ENCODE peak calls at places on chromosomes 11 and 22, in five cellular contexts. E is heart left ventricle, N is A549, X is spleen, B is IMR-90. F is an unnamed sample.
A peak's percentile ranks its signal among the peaks of the same experiment; 100 is the strongest.

GRCh38 chr11:36186340-36186739 is 102.9 kb downstream of the COMMD9 start:
- DNase-seq in E (no peak), N (no peak), X (no peak), B (peak; percentile 87), F (no peak)

GRCh38 chr11:69574383-69575255 is 66.3 kb upstream of the CCND1 start:
- DNase-seq in E (no peak), N (no peak), X (no peak), B (no peak), F (no peak)

GRCh38 chr11:87573708-87574107 is 536.0 kb downstream of the TMEM135 start:
- DNase-seq in E (no peak), N (no peak), X (no peak), B (no peak), F (no peak)

GRCh38 chr11:12531681-12532080 is 142.5 kb upstream of the TEAD1 start:
- DNase-seq in E (no peak), N (no peak), X (no peak), B (peak; percentile 72), F (no peak)

GRCh38 chr11:134578807-134579708 is 167.0 kb upstream of the B3GAT1 start:
- DNase-seq in E (no peak), N (no peak), X (no peak), B (no peak), F (no peak)

GRCh38 chr22:44802071-44802700 is 49.8 kb downstream of the ARHGAP8 start:
- DNase-seq in E (no peak), N (no peak), X (no peak), B (no peak), F (no peak)

GRCh38 chr22:42693055-42693762 is 27.5 kb downstream of the A4GALT start:
- DNase-seq in E (no peak), N (no peak), X (no peak), B (no peak), F (no peak)

GRCh38 chr22:35593885-35594470 is 23.2 kb downstream of the MB start:
- DNase-seq in E (no peak), N (no peak), X (peak; percentile 35), B (no peak), F (no peak)

GRCh38 chr22:36274547-36274946 is 21.6 kb downstream of the APOL1 start:
- DNase-seq in E (no peak), N (no peak), X (no peak), B (no peak), F (no peak)

GRCh38 chr11:69650832-69651344 is 9.9 kb downstream of the CCND1 start:
- DNase-seq in E (no peak), N (no peak), X (peak; percentile 54), B (no peak), F (no peak)

GRCh38 chr22:24989135-24989534 is 36.6 kb downstream of the KIAA1671 start:
- DNase-seq in E (no peak), N (no peak), X (no peak), B (no peak), F (no peak)

DNA sequence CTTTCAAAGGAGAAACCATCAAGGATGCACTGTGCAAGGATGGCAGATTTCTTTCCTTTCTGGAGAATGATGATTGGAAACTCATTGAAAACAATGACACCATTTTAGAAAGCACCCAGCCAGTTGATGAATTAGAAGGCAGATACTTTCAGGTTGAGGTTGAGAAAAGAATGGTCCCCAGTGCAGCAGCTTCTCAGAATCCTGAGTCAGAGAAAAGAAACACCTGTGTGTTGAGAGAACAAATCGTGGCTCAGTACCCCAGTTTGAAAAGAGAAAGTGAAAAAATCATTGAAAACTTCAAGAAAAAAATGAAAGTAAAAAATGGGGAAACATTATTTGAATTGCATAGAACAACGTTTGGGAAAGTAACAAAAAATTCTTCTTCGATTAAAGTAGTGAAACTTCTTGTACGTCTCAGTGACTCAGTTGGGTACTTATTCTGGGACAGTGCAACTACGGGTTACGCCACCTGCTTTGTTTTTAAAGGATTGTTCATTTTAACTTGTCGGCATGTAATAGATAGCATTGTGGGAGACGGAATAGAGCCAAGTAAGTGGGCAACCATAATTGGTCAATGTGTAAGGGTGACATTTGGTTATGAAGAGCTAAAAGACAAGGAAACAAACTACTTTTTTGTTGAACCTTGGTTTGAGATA is 9.8 kb downstream of the FAM111A start:
- DNase-seq in E (no peak), N (no peak), X (no peak), B (no peak), F (no peak)
- TF ChIP-seq POLR2A in E (no peak), N (no peak), X (no peak), B (no peak), F (no peak)

GRCh38 chr11:120340529-120340928 is 4.3 kb downstream of the ARHGEF12 start:
- DNase-seq in E (no peak), N (no peak), X (no peak), B (peak; percentile 49), F (no peak)

GRCh38 chr11:120337133-120337895 is 1.1 kb downstream of the ARHGEF12 start:
- DNase-seq in E (peak; percentile 52), N (no peak), X (peak; percentile 78), B (no peak), F (no peak)

GRCh38 chr11:120337896-120338840 is 2.0 kb downstream of the ARHGEF12 start:
- DNase-seq in E (no peak), N (no peak), X (no peak), B (peak; percentile 59), F (no peak)

GRCh38 chr11:120336641-120337132 is 474 bp downstream of the ARHGEF12 start:
- DNase-seq in E (peak; percentile 68), N (peak; percentile 31), X (no peak), B (peak; percentile 20), F (peak; percentile 19)

DNA sequence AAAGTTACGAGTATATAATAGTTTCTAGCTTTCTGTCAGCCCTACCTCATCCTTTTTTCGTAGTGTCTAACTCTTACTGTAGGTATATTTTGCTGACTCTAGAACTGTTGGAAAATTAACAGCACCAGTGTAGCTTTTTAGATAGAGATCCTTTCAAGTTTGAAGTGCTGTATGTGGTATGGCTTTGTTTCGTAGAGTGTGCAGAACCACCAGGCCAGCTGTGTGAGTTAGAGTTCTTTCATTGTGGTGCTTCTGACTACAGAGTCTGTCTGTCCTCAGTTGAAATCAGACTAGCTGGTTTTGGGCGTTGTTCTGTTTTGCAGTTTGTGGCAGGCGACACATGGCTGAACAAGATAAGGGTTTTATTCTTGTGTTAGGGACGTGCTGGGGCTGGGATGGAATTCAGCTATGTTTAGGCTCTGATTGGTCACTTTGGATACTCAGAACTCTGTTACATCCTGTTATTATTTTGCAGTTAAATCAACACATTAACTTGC is 3.2 kb downstream of the ARHGEF12 start:
- DNase-seq in E (peak; percentile 47), N (no peak), X (no peak), B (peak; percentile 43), F (no peak)
- TF ChIP-seq POLR2A in E (no peak), N (no peak), X (no peak), B (no peak), F (no peak)

GRCh38 chr11:95925011-95925410 is 1.1 kb upstream of the MTMR2 start:
- DNase-seq in E (no peak), N (peak; percentile 18), X (no peak), B (peak; percentile 34), F (no peak)

GRCh38 chr11:95923441-95923729 is 522 bp downstream of the MTMR2 start:
- DNase-seq in E (no peak), N (no peak), X (no peak), B (no peak), F (no peak)

GRCh38 chr11:95924414-95924760 is 480 bp upstream of the MTMR2 start:
- DNase-seq in E (no peak), N (no peak), X (no peak), B (peak; percentile 48), F (no peak)

GRCh38 chr11:95922536-95923440 is 1.1 kb downstream of the MTMR2 start:
- DNase-seq in E (no peak), N (no peak), X (no peak), B (no peak), F (no peak)

DNA sequence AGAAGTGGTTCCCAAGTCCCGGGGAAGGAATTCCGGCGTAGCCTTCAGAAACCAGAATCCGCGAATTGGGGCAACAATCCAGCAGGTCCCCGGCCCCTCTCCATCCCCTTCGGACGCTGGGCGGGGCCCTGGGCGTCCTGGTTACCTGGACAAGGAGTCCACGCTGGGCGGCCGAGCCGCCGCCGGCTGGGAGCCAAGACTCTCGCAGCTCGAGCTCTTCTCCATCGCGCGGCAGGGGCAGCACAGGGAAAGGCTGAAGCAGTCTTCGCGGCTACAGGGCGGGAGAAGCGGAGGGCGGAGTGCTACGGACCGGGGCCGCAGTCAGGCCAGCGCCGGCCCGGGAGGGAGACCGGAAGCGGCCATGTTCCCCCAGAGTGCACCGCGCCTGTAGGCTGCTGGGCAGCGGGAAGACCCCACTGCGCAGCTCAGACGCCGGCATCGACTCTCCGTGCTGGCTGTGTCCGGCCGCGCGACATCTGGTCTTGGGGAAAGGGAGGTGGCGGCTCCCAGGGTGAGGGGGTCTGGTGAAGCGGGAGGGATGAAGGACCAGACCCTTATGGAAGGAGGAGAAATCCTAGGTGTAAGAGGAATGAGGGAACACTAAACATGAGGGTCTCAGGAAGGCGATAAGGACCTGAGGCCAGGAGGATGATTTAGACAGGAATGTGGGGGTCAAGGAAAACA is at the start of gene MTMR2:
- DNase-seq in E (peak; percentile 90), N (peak; percentile 49), X (peak; percentile 93), B (peak; percentile 70), F (peak; percentile 43)
- TF ChIP-seq POLR2A in E (no peak), N (peak; percentile 95), X (peak; percentile 72), B (peak; percentile 96), F (peak; percentile 88)

DNA sequence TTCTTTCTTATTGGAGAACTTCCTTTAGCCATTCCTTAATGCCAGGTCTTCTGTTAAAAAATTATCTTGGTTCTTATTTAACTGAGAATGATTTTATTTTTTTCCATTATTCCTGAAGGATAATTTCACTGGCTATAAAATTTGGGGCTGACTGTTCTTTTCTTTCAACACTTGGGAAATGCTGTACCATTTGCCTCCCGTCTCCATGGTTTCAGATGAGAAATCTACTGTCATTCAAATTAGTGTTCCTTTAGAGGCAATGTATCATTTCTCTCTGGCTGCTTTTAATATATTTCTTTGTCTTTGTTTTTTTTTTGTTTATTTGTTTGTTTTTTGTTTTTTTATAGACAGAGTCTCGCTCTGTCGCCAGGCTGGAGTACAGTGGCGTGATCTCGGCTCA is 51.8 kb upstream of the SMTN start:
- DNase-seq in E (no peak), N (no peak), X (no peak), B (no peak), F (no peak)
- TF ChIP-seq POLR2A in E (no peak), N (no peak), X (no peak), B (no peak), F (no peak)